ENCODE peak calls at places on chromosome 10, in eight cellular contexts. One of them, this sample, is unnamed.

GRCh38 chr10:90587081-90587491 is 270.8 kb downstream of the HTR7 start:
- DNase-seq in fibroblast of pulmonary artery: peak; percentile 58
- DNase-seq in fibroblast of villous mesenchyme: peak; percentile 92
- DNase-seq in thoracic aorta: no peak
- DNase-seq in Peyer's patch: no peak
- DNase-seq in GM12864: no peak
- DNase-seq in tibial artery: no peak
- DNase-seq in breast epithelium: no peak
- DNase-seq in this sample: peak; percentile 86

GRCh38 chr10:132065491-132066105 is at the start of gene JAKMIP3:
- DNase-seq in thoracic aorta: no peak
- DNase-seq in fibroblast of villous mesenchyme: peak; percentile 97
- DNase-seq in tibial artery: peak; percentile 74
- DNase-seq in GM12864: no peak
- DNase-seq in Peyer's patch: peak; percentile 46
- DNase-seq in fibroblast of pulmonary artery: peak; percentile 91
- DNase-seq in breast epithelium: no peak
- DNase-seq in this sample: peak; percentile 86

GRCh38 chr10:104819731-104820130 is 178.6 kb downstream of the SORCS3 start:
- DNase-seq in tibial artery: no peak
- DNase-seq in thoracic aorta: no peak
- DNase-seq in fibroblast of pulmonary artery: no peak
- DNase-seq in breast epithelium: no peak
- DNase-seq in GM12864: no peak
- DNase-seq in Peyer's patch: no peak
- DNase-seq in fibroblast of villous mesenchyme: no peak
- DNase-seq in this sample: no peak

GRCh38 chr10:50595785-50596184 is 28.0 kb downstream of the SGMS1 start:
- DNase-seq in breast epithelium: no peak
- DNase-seq in thoracic aorta: no peak
- DNase-seq in fibroblast of pulmonary artery: no peak
- DNase-seq in tibial artery: no peak
- DNase-seq in fibroblast of villous mesenchyme: no peak
- DNase-seq in Peyer's patch: no peak
- DNase-seq in GM12864: no peak
- DNase-seq in this sample: no peak

GRCh38 chr10:71854031-71854430 is 3.0 kb upstream of the PSAP start:
- DNase-seq in thoracic aorta: no peak
- DNase-seq in fibroblast of villous mesenchyme: peak; percentile 11
- DNase-seq in fibroblast of pulmonary artery: peak; percentile 80
- DNase-seq in Peyer's patch: no peak
- DNase-seq in GM12864: no peak
- DNase-seq in tibial artery: no peak
- DNase-seq in breast epithelium: no peak
- DNase-seq in this sample: peak; percentile 56

GRCh38 chr10:69451209-69451783 is at the start of gene TSPAN15:
- DNase-seq in GM12864: peak; percentile 38
- DNase-seq in fibroblast of pulmonary artery: peak; percentile 72
- DNase-seq in thoracic aorta: peak; percentile 26
- DNase-seq in fibroblast of villous mesenchyme: peak; percentile 87
- DNase-seq in breast epithelium: peak; percentile 88
- DNase-seq in Peyer's patch: peak; percentile 95
- DNase-seq in tibial artery: peak; percentile 94
- DNase-seq in this sample: peak; percentile 70

GRCh38 chr10:89278034-89278535 is 23.8 kb upstream of the IFIT2 start:
- DNase-seq in GM12864: no peak
- DNase-seq in thoracic aorta: peak; percentile 36
- DNase-seq in breast epithelium: no peak
- DNase-seq in fibroblast of pulmonary artery: peak; percentile 98
- DNase-seq in fibroblast of villous mesenchyme: peak; percentile 98
- DNase-seq in tibial artery: no peak
- DNase-seq in Peyer's patch: no peak
- DNase-seq in this sample: peak; percentile 97

GRCh38 chr10:86046845-86047460 is 319.6 kb downstream of the GRID1 start:
- DNase-seq in fibroblast of villous mesenchyme: no peak
- DNase-seq in GM12864: no peak
- DNase-seq in thoracic aorta: no peak
- DNase-seq in tibial artery: peak; percentile 10
- DNase-seq in breast epithelium: no peak
- DNase-seq in fibroblast of pulmonary artery: no peak
- DNase-seq in Peyer's patch: no peak
- DNase-seq in this sample: no peak

GRCh38 chr10:80413152-80413996 is 5.0 kb downstream of the PRXL2A start:
- DNase-seq in Peyer's patch: no peak
- DNase-seq in fibroblast of villous mesenchyme: peak; percentile 85
- DNase-seq in tibial artery: no peak
- DNase-seq in thoracic aorta: no peak
- DNase-seq in fibroblast of pulmonary artery: peak; percentile 87
- DNase-seq in breast epithelium: no peak
- DNase-seq in GM12864: no peak
- DNase-seq in this sample: peak; percentile 60

GRCh38 chr10:129259128-129259527 is 207.9 kb upstream of the MGMT start:
- DNase-seq in thoracic aorta: no peak
- DNase-seq in breast epithelium: no peak
- DNase-seq in Peyer's patch: no peak
- DNase-seq in tibial artery: no peak
- DNase-seq in fibroblast of villous mesenchyme: peak; percentile 17
- DNase-seq in GM12864: no peak
- DNase-seq in fibroblast of pulmonary artery: peak; percentile 15
- DNase-seq in this sample: no peak

GRCh38 chr10:4514445-4515108 is 311.4 kb upstream of the AKR1E2 start:
- DNase-seq in thoracic aorta: no peak
- DNase-seq in GM12864: peak; percentile 43
- DNase-seq in fibroblast of villous mesenchyme: peak; percentile 8
- DNase-seq in breast epithelium: no peak
- DNase-seq in tibial artery: peak; percentile 78
- DNase-seq in Peyer's patch: no peak
- DNase-seq in fibroblast of pulmonary artery: no peak
- DNase-seq in this sample: no peak

GRCh38 chr10:24569828-24570657 is 153.6 kb downstream of the ARHGAP21 start:
- DNase-seq in GM12864: no peak
- DNase-seq in fibroblast of villous mesenchyme: no peak
- DNase-seq in breast epithelium: no peak
- DNase-seq in fibroblast of pulmonary artery: no peak
- DNase-seq in thoracic aorta: no peak
- DNase-seq in tibial artery: no peak
- DNase-seq in Peyer's patch: no peak
- DNase-seq in this sample: no peak
- TF ChIP-seq CTCF in GM12864: no peak
- TF ChIP-seq CTCF in fibroblast of villous mesenchyme: no peak
- TF ChIP-seq CTCF in breast epithelium: no peak
- TF ChIP-seq CTCF in fibroblast of pulmonary artery: no peak
- TF ChIP-seq CTCF in thoracic aorta: no peak
- TF ChIP-seq CTCF in tibial artery: no peak
- TF ChIP-seq CTCF in Peyer's patch: no peak
- TF ChIP-seq CTCF in this sample: no peak

DNA sequence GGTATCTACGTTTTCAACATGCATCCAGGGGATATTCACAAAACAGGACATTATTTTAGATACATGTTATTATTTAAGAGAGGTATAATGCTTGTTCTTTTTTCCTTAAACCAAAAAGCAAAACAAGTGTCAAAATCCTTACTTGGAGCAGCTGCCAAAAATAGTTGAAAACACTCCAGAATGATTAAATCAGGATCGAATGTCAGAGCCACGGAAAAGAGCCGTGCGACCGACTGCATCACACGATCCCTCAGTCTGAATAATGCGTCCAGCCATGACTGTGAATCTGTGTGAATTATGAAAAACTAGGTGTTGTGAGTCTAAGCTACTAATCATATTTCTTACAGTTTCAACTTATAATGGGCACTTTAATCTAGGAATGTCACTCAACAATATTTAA is 126.0 kb downstream of the PARD3 start:
- DNase-seq in fibroblast of villous mesenchyme: peak; percentile 67
- DNase-seq in breast epithelium: no peak
- DNase-seq in tibial artery: no peak
- DNase-seq in thoracic aorta: no peak
- DNase-seq in fibroblast of pulmonary artery: peak; percentile 75
- DNase-seq in GM12864: no peak
- DNase-seq in Peyer's patch: no peak
- DNase-seq in this sample: peak; percentile 61
- H3K4me3 ChIP-seq in fibroblast of villous mesenchyme: no peak overlapping the region
- H3K4me3 ChIP-seq in breast epithelium: no peak overlapping the region
- H3K4me3 ChIP-seq in tibial artery: no peak overlapping the region
- H3K4me3 ChIP-seq in thoracic aorta: peak overlapping the region; percentile 46
- H3K4me3 ChIP-seq in fibroblast of pulmonary artery: no peak overlapping the region
- H3K4me3 ChIP-seq in GM12864: no peak overlapping the region
- H3K4me3 ChIP-seq in Peyer's patch: no peak overlapping the region
- H3K4me3 ChIP-seq in this sample: no peak overlapping the region

GRCh38 chr10:103666109-103666508 is 172.6 kb downstream of the NEURL1 start:
- DNase-seq in GM12864: no peak
- DNase-seq in fibroblast of pulmonary artery: peak; percentile 60
- DNase-seq in breast epithelium: no peak
- DNase-seq in fibroblast of villous mesenchyme: peak; percentile 41
- DNase-seq in Peyer's patch: peak; percentile 54
- DNase-seq in tibial artery: no peak
- DNase-seq in thoracic aorta: no peak
- DNase-seq in this sample: no peak

GRCh38 chr10:103665439-103665838 is 171.9 kb downstream of the NEURL1 start:
- DNase-seq in fibroblast of pulmonary artery: no peak
- DNase-seq in GM12864: no peak
- DNase-seq in fibroblast of villous mesenchyme: no peak
- DNase-seq in thoracic aorta: no peak
- DNase-seq in Peyer's patch: peak; percentile 53
- DNase-seq in breast epithelium: no peak
- DNase-seq in tibial artery: no peak
- DNase-seq in this sample: no peak

GRCh38 chr10:103661198-103661950 is 167.9 kb downstream of the NEURL1 start:
- DNase-seq in breast epithelium: peak; percentile 73
- DNase-seq in fibroblast of villous mesenchyme: peak; percentile 98
- DNase-seq in Peyer's patch: no peak
- DNase-seq in GM12864: peak; percentile 16
- DNase-seq in fibroblast of pulmonary artery: peak; percentile 92
- DNase-seq in thoracic aorta: peak; percentile 52
- DNase-seq in tibial artery: peak; percentile 98
- DNase-seq in this sample: peak; percentile 84

GRCh38 chr10:103661951-103662405 is 168.5 kb downstream of the NEURL1 start:
- DNase-seq in tibial artery: no peak
- DNase-seq in Peyer's patch: no peak
- DNase-seq in thoracic aorta: no peak
- DNase-seq in fibroblast of pulmonary artery: no peak
- DNase-seq in GM12864: no peak
- DNase-seq in breast epithelium: no peak
- DNase-seq in fibroblast of villous mesenchyme: peak; percentile 33
- DNase-seq in this sample: no peak

DNA sequence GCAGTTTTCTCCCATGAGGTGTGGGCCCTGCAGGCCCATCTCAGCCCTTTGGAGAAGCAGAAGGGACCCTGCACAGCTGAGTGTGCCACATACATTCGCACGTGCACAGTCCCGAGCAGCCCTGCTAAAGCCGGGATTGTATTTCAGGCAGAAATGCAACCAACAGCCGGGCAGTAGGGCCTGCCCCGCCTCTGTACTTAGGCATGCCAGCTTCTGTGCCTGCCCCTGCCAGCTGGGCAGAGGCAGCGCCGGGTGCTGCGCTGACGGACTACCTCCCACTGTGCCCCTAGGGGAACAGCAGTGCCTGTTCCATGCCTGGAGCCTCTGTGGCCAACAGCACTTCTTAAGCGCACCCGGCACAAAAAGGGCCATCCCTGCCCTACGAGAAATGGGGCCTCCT is 170.3 kb downstream of the NEURL1 start:
- DNase-seq in fibroblast of villous mesenchyme: no peak
- DNase-seq in thoracic aorta: no peak
- DNase-seq in Peyer's patch: peak; percentile 53
- DNase-seq in fibroblast of pulmonary artery: no peak
- DNase-seq in GM12864: no peak
- DNase-seq in breast epithelium: no peak
- DNase-seq in tibial artery: peak; percentile 94
- DNase-seq in this sample: no peak
- TF ChIP-seq CTCF in fibroblast of villous mesenchyme: no peak
- TF ChIP-seq CTCF in thoracic aorta: peak; percentile 43
- TF ChIP-seq CTCF in Peyer's patch: no peak
- TF ChIP-seq CTCF in fibroblast of pulmonary artery: no peak
- TF ChIP-seq CTCF in GM12864: no peak
- TF ChIP-seq CTCF in breast epithelium: no peak
- TF ChIP-seq CTCF in tibial artery: peak; percentile 51
- TF ChIP-seq CTCF in this sample: no peak

GRCh38 chr10:30784521-30784895 is 155.0 kb upstream of the LYZL2 start:
- DNase-seq in thoracic aorta: no peak
- DNase-seq in tibial artery: no peak
- DNase-seq in fibroblast of pulmonary artery: peak; percentile 83
- DNase-seq in GM12864: no peak
- DNase-seq in fibroblast of villous mesenchyme: peak; percentile 84
- DNase-seq in Peyer's patch: no peak
- DNase-seq in breast epithelium: no peak
- DNase-seq in this sample: peak; percentile 72
- H3K4me3 ChIP-seq in thoracic aorta: peak overlapping the region; percentile 92
- H3K4me3 ChIP-seq in tibial artery: peak overlapping the region; percentile 74
- H3K4me3 ChIP-seq in fibroblast of pulmonary artery: peak overlapping the region; percentile 46
- H3K4me3 ChIP-seq in GM12864: peak overlapping the region; percentile 58
- H3K4me3 ChIP-seq in fibroblast of villous mesenchyme: peak overlapping the region; percentile 45
- H3K4me3 ChIP-seq in Peyer's patch: peak overlapping the region; percentile 63
- H3K4me3 ChIP-seq in breast epithelium: peak overlapping the region; percentile 77
- H3K4me3 ChIP-seq in this sample: peak overlapping the region; percentile 36

GRCh38 chr10:126459878-126460481 is 71.7 kb upstream of the ADAM12 start:
- DNase-seq in fibroblast of villous mesenchyme: peak; percentile 74
- DNase-seq in breast epithelium: no peak
- DNase-seq in tibial artery: no peak
- DNase-seq in GM12864: peak; percentile 5
- DNase-seq in thoracic aorta: no peak
- DNase-seq in Peyer's patch: no peak
- DNase-seq in fibroblast of pulmonary artery: peak; percentile 86
- DNase-seq in this sample: peak; percentile 96

GRCh38 chr10:126458453-126458852 is 70.2 kb upstream of the ADAM12 start:
- DNase-seq in GM12864: no peak
- DNase-seq in fibroblast of villous mesenchyme: peak; percentile 47
- DNase-seq in tibial artery: no peak
- DNase-seq in fibroblast of pulmonary artery: peak; percentile 42
- DNase-seq in Peyer's patch: no peak
- DNase-seq in thoracic aorta: no peak
- DNase-seq in breast epithelium: no peak
- DNase-seq in this sample: peak; percentile 69

GRCh38 chr10:126456632-126457031 is 68.4 kb upstream of the ADAM12 start:
- DNase-seq in fibroblast of pulmonary artery: no peak
- DNase-seq in Peyer's patch: no peak
- DNase-seq in thoracic aorta: no peak
- DNase-seq in breast epithelium: no peak
- DNase-seq in tibial artery: no peak
- DNase-seq in fibroblast of villous mesenchyme: no peak
- DNase-seq in GM12864: no peak
- DNase-seq in this sample: no peak

GRCh38 chr10:126461289-126461688 is 73.0 kb upstream of the ADAM12 start:
- DNase-seq in breast epithelium: no peak
- DNase-seq in GM12864: no peak
- DNase-seq in fibroblast of villous mesenchyme: no peak
- DNase-seq in Peyer's patch: no peak
- DNase-seq in thoracic aorta: no peak
- DNase-seq in fibroblast of pulmonary artery: no peak
- DNase-seq in tibial artery: no peak
- DNase-seq in this sample: no peak

GRCh38 chr10:126459032-126459831 is 71.0 kb upstream of the ADAM12 start:
- DNase-seq in Peyer's patch: no peak
- DNase-seq in GM12864: no peak
- DNase-seq in tibial artery: no peak
- DNase-seq in fibroblast of villous mesenchyme: peak; percentile 36
- DNase-seq in thoracic aorta: no peak
- DNase-seq in breast epithelium: no peak
- DNase-seq in fibroblast of pulmonary artery: peak; percentile 70
- DNase-seq in this sample: peak; percentile 95
- TF ChIP-seq CTCF in Peyer's patch: no peak
- TF ChIP-seq CTCF in GM12864: no peak
- TF ChIP-seq CTCF in tibial artery: no peak
- TF ChIP-seq CTCF in fibroblast of villous mesenchyme: no peak
- TF ChIP-seq CTCF in thoracic aorta: no peak
- TF ChIP-seq CTCF in breast epithelium: no peak
- TF ChIP-seq CTCF in fibroblast of pulmonary artery: peak; percentile 38
- TF ChIP-seq CTCF in this sample: peak; percentile 68

This sample was measured in astrocyte of the spinal cord.